ENCODE peak calls at places on chromosome 20, in four cellular contexts. Z is tibial nerve, O is heart left ventricle, C is adrenal gland. P is an unnamed sample.

GRCh38 chr20:45861157-45862075 is 4.0 kb downstream of the ZSWIM3 start:
- DNase-seq in Z (no peak), O (no peak), C (peak; percentile 54), P (no peak)

GRCh38 chr20:12847862-12848261 is 160.9 kb upstream of the SPTLC3 start:
- DNase-seq in Z (no peak), O (no peak), C (no peak), P (no peak)

GRCh38 chr20:58891686-58892125 is 39.2 kb downstream of the GNAS start:
- DNase-seq in Z (no peak), O (peak; percentile 38), C (peak; percentile 45), P (no peak)

GRCh38 chr20:6504826-6505225 is 262.7 kb upstream of the BMP2 start:
- DNase-seq in Z (no peak), O (no peak), C (no peak), P (no peak)

GRCh38 chr20:63771046-63771707 is 31.6 kb downstream of the SLC2A4RG start:
- DNase-seq in Z (no peak), O (no peak), C (no peak), P (no peak)

GRCh38 chr20:35598899-35599775 is 16.5 kb upstream of the SPAG4 start:
- DNase-seq in Z (no peak), O (no peak), C (no peak), P (no peak)

GRCh38 chr20:61565791-61566190 is 313.7 kb downstream of the CDH4 start:
- DNase-seq in Z (no peak), O (no peak), C (no peak), P (no peak)

GRCh38 chr20:43017241-43018030 is 172.3 kb downstream of the PTPRT start:
- DNase-seq in Z (no peak), O (no peak), C (no peak), P (no peak)

GRCh38 chr20:42492998-42493397 is 696.7 kb downstream of the PTPRT start:
- DNase-seq in Z (no peak), O (no peak), C (no peak), P (no peak)

GRCh38 chr20:63056236-63057132 is 49.7 kb upstream of the BHLHE23 start:
- DNase-seq in Z (no peak), O (peak; percentile 18), C (peak; percentile 17), P (peak; percentile 46)

GRCh38 chr20:13199279-13199678 is 21.8 kb upstream of the ISM1 start:
- DNase-seq in Z (no peak), O (no peak), C (no peak), P (no peak)

GRCh38 chr20:62900052-62900691 is 26.1 kb downstream of the DIDO1 start:
- DNase-seq in Z (peak; percentile 71), O (peak; percentile 66), C (peak; percentile 81), P (peak; percentile 82)

GRCh38 chr20:13348301-13349239 is 127.5 kb downstream of the ISM1 start:
- DNase-seq in Z (no peak), O (no peak), C (no peak), P (no peak)

GRCh38 chr20:56465997-56466396 is 2.4 kb upstream of the RTF2 start:
- DNase-seq in Z (no peak), O (no peak), C (no peak), P (no peak)

GRCh38 chr20:11891081-11891826 is 26.4 kb upstream of the BTBD3 start:
- DNase-seq in Z (peak; percentile 9), O (peak; percentile 77), C (peak; percentile 57), P (peak; percentile 58)

GRCh38 chr20:51462566-51463276 is 79.8 kb downstream of the NFATC2 start:
- DNase-seq in Z (peak; percentile 69), O (peak; percentile 81), C (peak; percentile 95), P (peak; percentile 69)

GRCh38 chr20:38975539-38976120 is 13.5 kb downstream of the DHX35 start:
- DNase-seq in Z (no peak), O (no peak), C (no peak), P (no peak)

GRCh38 chr20:41664584-41664983 is 46.4 kb upstream of the CHD6 start:
- DNase-seq in Z (no peak), O (no peak), C (no peak), P (no peak)

GRCh38 chr20:25076201-25076600 is 5.7 kb downstream of the VSX1 start:
- DNase-seq in Z (no peak), O (no peak), C (no peak), P (no peak)

GRCh38 chr20:31751126-31751525 is 12.0 kb downstream of the TPX2 start:
- DNase-seq in Z (no peak), O (no peak), C (no peak), P (no peak)

GRCh38 chr20:12528591-12529041 is 480.2 kb upstream of the SPTLC3 start:
- DNase-seq in Z (no peak), O (no peak), C (no peak), P (no peak)

GRCh38 chr20:61904456-61904855 is 161.2 kb downstream of the TAF4 start:
- DNase-seq in Z (no peak), O (no peak), C (no peak), P (no peak)

GRCh38 chr20:46805836-46806235 is 88.8 kb upstream of the EYA2 start:
- DNase-seq in Z (no peak), O (no peak), C (no peak), P (no peak)

GRCh38 chr20:24468401-24469115 is 871 bp upstream of the SYNDIG1 start:
- DNase-seq in Z (no peak), O (no peak), C (no peak), P (no peak)

GRCh38 chr20:58073945-58074920 is 154.2 kb downstream of the ANKRD60 start:
- DNase-seq in Z (peak; percentile 30), O (no peak), C (peak; percentile 17), P (no peak)

GRCh38 chr20:34312544-34313217 is 9.5 kb upstream of the AHCY start:
- DNase-seq in Z (peak; percentile 85), O (peak; percentile 83), C (peak; percentile 90), P (peak; percentile 95)
- TF ChIP-seq POLR2A in Z (no peak), O (no peak), C (peak; percentile 17), P (no peak)

DNA sequence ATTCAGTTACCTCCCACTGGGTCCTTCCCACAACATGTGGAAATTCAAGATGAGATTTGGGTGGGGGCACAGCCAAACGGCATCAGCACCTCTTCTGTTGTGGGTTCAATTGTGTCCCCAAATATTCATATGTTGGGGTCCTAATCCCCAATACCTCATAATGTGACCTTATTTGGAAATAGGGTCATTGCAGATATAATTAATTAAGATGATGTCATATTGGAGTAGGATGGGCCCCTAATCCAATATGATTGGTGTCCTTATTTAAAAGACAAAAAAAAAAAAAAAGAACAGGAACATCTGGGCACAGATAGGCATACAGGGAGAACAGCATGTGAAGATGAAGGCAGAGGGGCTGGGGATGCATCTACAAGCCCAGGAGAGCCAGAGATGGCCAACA is 89.4 kb downstream of the BFSP1 start:
- DNase-seq in Z (no peak), O (no peak), C (no peak), P (no peak)
- H3K27me3 ChIP-seq in Z (no peaks in the 10 kb centered on the region), O (peaks cover 5% of the 10 kb centered on the region), C (no peaks in the 10 kb centered on the region), P (no peaks in the 10 kb centered on the region)

GRCh38 chr20:1467082-1467354 is 369 bp upstream of the NSFL1C start:
- DNase-seq in Z (no peak), O (no peak), C (no peak), P (no peak)

GRCh38 chr20:1465470-1466210 is 1.0 kb downstream of the NSFL1C start:
- DNase-seq in Z (no peak), O (no peak), C (no peak), P (no peak)

GRCh38 chr20:1468117-1468624 is 1.5 kb upstream of the NSFL1C start:
- DNase-seq in Z (no peak), O (no peak), C (no peak), P (no peak)

GRCh38 chr20:1467355-1468116 is 887 bp upstream of the NSFL1C start:
- DNase-seq in Z (peak; percentile 24), O (no peak), C (peak; percentile 35), P (peak; percentile 68)

DNA sequence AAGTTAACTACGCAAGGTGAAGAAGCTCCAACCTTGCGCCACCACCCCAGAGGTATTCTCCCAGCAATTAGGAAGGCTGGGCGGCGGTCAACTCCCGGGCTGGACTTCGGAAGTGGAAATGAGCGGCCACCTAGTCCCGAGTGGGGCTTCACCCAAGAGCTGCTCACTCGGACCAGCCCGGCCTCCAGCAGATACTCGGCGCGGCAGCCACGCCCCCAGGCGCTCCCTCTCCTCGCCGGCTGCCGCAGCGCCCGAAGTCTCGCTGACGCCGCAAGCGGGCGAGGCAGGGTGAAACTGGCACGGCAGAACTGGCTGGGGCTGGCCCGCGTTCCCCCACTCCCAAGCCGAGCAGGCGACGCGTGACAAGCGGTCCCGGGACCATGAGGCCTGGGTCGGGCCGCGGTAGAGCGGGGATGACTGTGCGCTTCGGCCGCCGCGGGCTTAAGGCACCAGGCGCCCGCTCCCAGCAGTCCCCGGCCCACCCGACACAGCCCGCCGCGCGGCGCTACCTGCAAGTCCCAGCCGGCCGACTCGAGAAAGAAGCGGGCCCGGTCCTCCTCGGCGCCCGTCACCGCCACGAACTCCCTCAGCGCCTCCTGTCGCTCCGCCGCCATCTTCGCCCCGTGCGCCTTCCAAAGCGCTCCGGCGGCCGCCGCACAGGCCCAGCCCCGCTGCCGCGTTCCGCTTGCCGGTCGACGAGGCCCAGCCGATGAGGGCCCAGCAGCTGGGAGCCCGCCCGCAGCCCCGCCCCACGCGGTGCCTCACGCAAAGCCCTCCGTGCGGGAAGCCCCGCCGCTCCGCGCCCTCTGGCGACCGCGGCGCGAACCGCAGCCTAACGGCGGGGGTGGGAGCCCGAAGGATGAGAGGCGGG is at the start of gene NSFL1C:
- DNase-seq in Z (peak; percentile 85), O (peak; percentile 95), C (peak; percentile 95), P (peak; percentile 90)
- TF ChIP-seq POLR2A in Z (peak; percentile 43), O (no peak), C (peak; percentile 63), P (peak; percentile 44)

DNA sequence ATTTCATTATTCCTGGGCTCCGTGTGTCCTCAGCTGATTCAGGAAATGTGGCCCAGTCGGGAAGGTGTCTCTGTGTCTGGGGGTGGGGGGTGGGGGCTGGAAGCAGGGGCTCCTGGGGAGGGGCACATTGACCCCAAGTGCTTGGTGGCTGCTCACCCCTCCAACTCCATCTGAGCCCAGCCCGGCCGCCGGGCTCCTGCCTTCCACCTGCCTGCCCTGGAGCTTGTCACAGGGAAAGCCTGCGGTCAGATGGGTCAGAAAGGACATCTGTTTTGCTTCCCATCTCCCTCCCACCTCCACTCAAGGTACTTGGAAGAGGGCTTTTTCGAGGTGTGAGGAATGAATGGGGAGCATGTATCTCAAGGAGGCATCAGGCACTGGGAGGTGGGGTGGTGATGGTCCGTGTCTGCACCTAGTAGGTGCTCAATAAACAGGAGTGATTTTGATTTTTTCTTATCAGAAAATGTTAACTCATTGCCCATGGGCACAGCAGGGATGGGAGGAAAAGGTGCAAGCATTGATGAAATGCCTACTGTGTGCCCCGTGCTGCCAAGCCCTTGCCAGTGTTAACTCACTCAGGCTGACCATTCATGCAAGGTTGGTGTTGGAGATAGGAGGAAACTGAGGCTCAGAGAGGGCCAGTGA is 3.2 kb downstream of the VSTM2L start:
- DNase-seq in Z (no peak), O (no peak), C (no peak), P (no peak)
- H3K27me3 ChIP-seq in Z (peaks cover 89% of the 10 kb centered on the region), O (peaks cover 24% of the 10 kb centered on the region), C (no peaks in the 10 kb centered on the region), P (no peaks in the 10 kb centered on the region)

GRCh38 chr20:34302723-34303528 is at the start of gene AHCY:
- DNase-seq in Z (peak; percentile 92), O (peak; percentile 95), C (peak; percentile 98), P (peak; percentile 99)
- TF ChIP-seq POLR2A in Z (peak; percentile 43), O (no peak), C (peak; percentile 69), P (peak; percentile 68)